ENCODE peak calls at places on chromosome 2, in eight cellular contexts. M is suprapubic skin, D is MG63, N is H7, Q is heart left ventricle, Z is AG08395, Y is ureter, G is type B pancreatic cell. I is an unnamed sample.

GRCh38 chr2:221780281-221780688 is 208.2 kb upstream of the EPHA4 start:
- DNase-seq in M (no peak), D (peak), N (no peak), Q (no peak), Z (no peak), Y (no peak), G (no peak), I (no peak)

GRCh38 chr2:25936889-25937545 is 45.3 kb downstream of the KIF3C start:
- DNase-seq in M (no peak), D (no peak), N (no peak), Q (no peak), Z (no peak), Y (no peak), G (no peak), I (no peak)

GRCh38 chr2:119756837-119757236 is 2.9 kb upstream of the PTPN4 start:
- DNase-seq in M (no peak), D (peak), N (no peak), Q (peak), Z (peak), Y (no peak), G (no peak), I (no peak)

GRCh38 chr2:23658466-23658942 is 268.4 kb downstream of the ATAD2B start:
- DNase-seq in M (no peak), D (no peak), N (no peak), Q (peak), Z (no peak), Y (no peak), G (no peak), I (no peak)

GRCh38 chr2:64943387-64944150 is 45.6 kb upstream of the SLC1A4 start:
- DNase-seq in M (peak), D (peak), N (no peak), Q (no peak), Z (peak), Y (peak), G (no peak), I (no peak)

GRCh38 chr2:78416625-78417300 is 608.7 kb upstream of the REG3G start:
- DNase-seq in M (no peak), D (no peak), N (no peak), Q (no peak), Z (no peak), Y (no peak), G (no peak), I (no peak)

GRCh38 chr2:157192445-157193423 is 64.8 kb upstream of the GALNT5 start:
- DNase-seq in M (no peak), D (no peak), N (no peak), Q (no peak), Z (no peak), Y (no peak), G (no peak), I (no peak)

GRCh38 chr2:240791211-240791800 is 28.7 kb downstream of the KIF1A start:
- DNase-seq in M (no peak), D (no peak), N (no peak), Q (peak), Z (no peak), Y (no peak), G (no peak), I (no peak)